ENCODE peak calls at places on chromosome 18, in nine cellular contexts. One of them, this sample, is unnamed.

GRCh38 chr18:11005528-11005927 is 143.8 kb downstream of the PIEZO2 start:
- DNase-seq in PC-3: peak; percentile 10
- DNase-seq in right cardiac atrium: no peak
- DNase-seq in mesendoderm: peak; percentile 71
- DNase-seq in cardiac fibroblast: peak; percentile 96
- DNase-seq in bronchial epithelial cell: peak; percentile 84
- DNase-seq in NB4: no peak
- DNase-seq in tibial artery: no peak
- DNase-seq in fibroblast of the aortic adventitia: peak; percentile 92
- DNase-seq in this sample: no peak

GRCh38 chr18:79392226-79392625 is 3.5 kb upstream of the NFATC1 start:
- DNase-seq in PC-3: no peak
- DNase-seq in right cardiac atrium: no peak
- DNase-seq in mesendoderm: no peak
- DNase-seq in cardiac fibroblast: no peak
- DNase-seq in bronchial epithelial cell: no peak
- DNase-seq in NB4: no peak
- DNase-seq in tibial artery: peak; percentile 60
- DNase-seq in fibroblast of the aortic adventitia: no peak
- DNase-seq in this sample: no peak

GRCh38 chr18:63869374-63869773 is 18.1 kb upstream of the SERPINB2 start:
- DNase-seq in PC-3: no peak
- DNase-seq in right cardiac atrium: no peak
- DNase-seq in mesendoderm: no peak
- DNase-seq in cardiac fibroblast: peak; percentile 70
- DNase-seq in bronchial epithelial cell: peak; percentile 88
- DNase-seq in NB4: no peak
- DNase-seq in tibial artery: no peak
- DNase-seq in fibroblast of the aortic adventitia: peak; percentile 73
- DNase-seq in this sample: peak; percentile 48

GRCh38 chr18:286515-287310 is 18.9 kb upstream of the THOC1 start:
- DNase-seq in PC-3: peak; percentile 38
- DNase-seq in right cardiac atrium: no peak
- DNase-seq in mesendoderm: no peak
- DNase-seq in cardiac fibroblast: peak; percentile 63
- DNase-seq in bronchial epithelial cell: peak; percentile 4
- DNase-seq in NB4: peak; percentile 33
- DNase-seq in tibial artery: no peak
- DNase-seq in fibroblast of the aortic adventitia: peak; percentile 69
- DNase-seq in this sample: no peak

GRCh38 chr18:47528343-47528742 is 276.9 kb upstream of the SKOR2 start:
- DNase-seq in PC-3: no peak
- DNase-seq in right cardiac atrium: no peak
- DNase-seq in mesendoderm: no peak
- DNase-seq in cardiac fibroblast: no peak
- DNase-seq in bronchial epithelial cell: no peak
- DNase-seq in NB4: peak; percentile 60
- DNase-seq in tibial artery: no peak
- DNase-seq in fibroblast of the aortic adventitia: no peak
- DNase-seq in this sample: no peak

GRCh38 chr18:39660141-39660540 is 2094.5 kb upstream of the CELF4 start:
- DNase-seq in PC-3: peak; percentile 6
- DNase-seq in right cardiac atrium: no peak
- DNase-seq in mesendoderm: no peak
- DNase-seq in cardiac fibroblast: no peak
- DNase-seq in bronchial epithelial cell: peak; percentile 59
- DNase-seq in NB4: no peak
- DNase-seq in tibial artery: no peak
- DNase-seq in fibroblast of the aortic adventitia: no peak
- DNase-seq in this sample: no peak

GRCh38 chr18:52636536-52636935 is 296.5 kb downstream of the DCC start:
- DNase-seq in PC-3: no peak
- DNase-seq in right cardiac atrium: no peak
- DNase-seq in mesendoderm: peak; percentile 61
- DNase-seq in cardiac fibroblast: no peak
- DNase-seq in bronchial epithelial cell: no peak
- DNase-seq in NB4: peak; percentile 4
- DNase-seq in tibial artery: no peak
- DNase-seq in fibroblast of the aortic adventitia: no peak
- DNase-seq in this sample: no peak

GRCh38 chr18:27394687-27395086 is 209.6 kb upstream of the CHST9 start:
- DNase-seq in PC-3: no peak
- DNase-seq in right cardiac atrium: no peak
- DNase-seq in mesendoderm: no peak
- DNase-seq in cardiac fibroblast: no peak
- DNase-seq in bronchial epithelial cell: no peak
- DNase-seq in NB4: no peak
- DNase-seq in tibial artery: no peak
- DNase-seq in fibroblast of the aortic adventitia: no peak
- DNase-seq in this sample: no peak

GRCh38 chr18:39235118-39235719 is 1669.6 kb upstream of the CELF4 start:
- DNase-seq in PC-3: no peak
- DNase-seq in right cardiac atrium: no peak
- DNase-seq in mesendoderm: no peak
- DNase-seq in cardiac fibroblast: no peak
- DNase-seq in bronchial epithelial cell: no peak
- DNase-seq in NB4: no peak
- DNase-seq in tibial artery: no peak
- DNase-seq in fibroblast of the aortic adventitia: no peak
- DNase-seq in this sample: no peak

GRCh38 chr18:59954746-59955145 is 55.0 kb downstream of the PMAIP1 start:
- DNase-seq in PC-3: peak; percentile 76
- DNase-seq in right cardiac atrium: no peak
- DNase-seq in mesendoderm: no peak
- DNase-seq in cardiac fibroblast: peak; percentile 10
- DNase-seq in bronchial epithelial cell: peak; percentile 71
- DNase-seq in NB4: no peak
- DNase-seq in tibial artery: no peak
- DNase-seq in fibroblast of the aortic adventitia: peak; percentile 51
- DNase-seq in this sample: no peak

GRCh38 chr18:907171-907879 is 2.7 kb downstream of the ADCYAP1 start:
- DNase-seq in PC-3: peak; percentile 18
- DNase-seq in right cardiac atrium: peak; percentile 18
- DNase-seq in mesendoderm: peak; percentile 43
- DNase-seq in cardiac fibroblast: no peak
- DNase-seq in bronchial epithelial cell: no peak
- DNase-seq in NB4: no peak
- DNase-seq in tibial artery: no peak
- DNase-seq in fibroblast of the aortic adventitia: no peak
- DNase-seq in this sample: peak; percentile 46

GRCh38 chr18:34400837-34401236 is 176.1 kb upstream of the NOL4 start:
- DNase-seq in PC-3: no peak
- DNase-seq in right cardiac atrium: no peak
- DNase-seq in mesendoderm: no peak
- DNase-seq in cardiac fibroblast: no peak
- DNase-seq in bronchial epithelial cell: no peak
- DNase-seq in NB4: no peak
- DNase-seq in tibial artery: no peak
- DNase-seq in fibroblast of the aortic adventitia: no peak
- DNase-seq in this sample: no peak

GRCh38 chr18:34399892-34400291 is 175.2 kb upstream of the NOL4 start:
- DNase-seq in PC-3: no peak
- DNase-seq in right cardiac atrium: no peak
- DNase-seq in mesendoderm: no peak
- DNase-seq in cardiac fibroblast: no peak
- DNase-seq in bronchial epithelial cell: no peak
- DNase-seq in NB4: no peak
- DNase-seq in tibial artery: no peak
- DNase-seq in fibroblast of the aortic adventitia: no peak
- DNase-seq in this sample: no peak

GRCh38 chr18:34397286-34397896 is 172.7 kb upstream of the NOL4 start:
- DNase-seq in PC-3: no peak
- DNase-seq in right cardiac atrium: no peak
- DNase-seq in mesendoderm: no peak
- DNase-seq in cardiac fibroblast: no peak
- DNase-seq in bronchial epithelial cell: no peak
- DNase-seq in NB4: no peak
- DNase-seq in tibial artery: no peak
- DNase-seq in fibroblast of the aortic adventitia: no peak
- DNase-seq in this sample: no peak

GRCh38 chr18:34401775-34402174 is 177.1 kb upstream of the NOL4 start:
- DNase-seq in PC-3: no peak
- DNase-seq in right cardiac atrium: no peak
- DNase-seq in mesendoderm: no peak
- DNase-seq in cardiac fibroblast: no peak
- DNase-seq in bronchial epithelial cell: no peak
- DNase-seq in NB4: no peak
- DNase-seq in tibial artery: no peak
- DNase-seq in fibroblast of the aortic adventitia: no peak
- DNase-seq in this sample: no peak
- H3K4me3 ChIP-seq in PC-3: no peak overlapping the region
- H3K4me3 ChIP-seq in right cardiac atrium: no peak overlapping the region
- H3K4me3 ChIP-seq in mesendoderm: no peak overlapping the region
- H3K4me3 ChIP-seq in cardiac fibroblast: no peak overlapping the region
- H3K4me3 ChIP-seq in bronchial epithelial cell: no peak overlapping the region
- H3K4me3 ChIP-seq in NB4: no peak overlapping the region
- H3K4me3 ChIP-seq in tibial artery: no peak overlapping the region
- H3K4me3 ChIP-seq in fibroblast of the aortic adventitia: no peak overlapping the region
- H3K4me3 ChIP-seq in this sample: no peak overlapping the region

GRCh38 chr18:29181151-29181901 is 1004.4 kb upstream of the CDH2 start:
- DNase-seq in PC-3: peak; percentile 78
- DNase-seq in right cardiac atrium: peak; percentile 16
- DNase-seq in mesendoderm: no peak
- DNase-seq in cardiac fibroblast: peak; percentile 91
- DNase-seq in bronchial epithelial cell: peak; percentile 82
- DNase-seq in NB4: no peak
- DNase-seq in tibial artery: no peak
- DNase-seq in fibroblast of the aortic adventitia: peak; percentile 98
- DNase-seq in this sample: no peak
- H3K4me3 ChIP-seq in PC-3: no peak overlapping the region
- H3K4me3 ChIP-seq in right cardiac atrium: no peak overlapping the region
- H3K4me3 ChIP-seq in mesendoderm: no peak overlapping the region
- H3K4me3 ChIP-seq in cardiac fibroblast: no peak overlapping the region
- H3K4me3 ChIP-seq in bronchial epithelial cell: no peak overlapping the region
- H3K4me3 ChIP-seq in NB4: no peak overlapping the region
- H3K4me3 ChIP-seq in tibial artery: no peak overlapping the region
- H3K4me3 ChIP-seq in fibroblast of the aortic adventitia: no peak overlapping the region
- H3K4me3 ChIP-seq in this sample: no peak overlapping the region

GRCh38 chr18:22174341-22175148 is 5.2 kb downstream of the GATA6 start:
- DNase-seq in PC-3: no peak
- DNase-seq in right cardiac atrium: no peak
- DNase-seq in mesendoderm: no peak
- DNase-seq in cardiac fibroblast: peak; percentile 62
- DNase-seq in bronchial epithelial cell: peak; percentile 59
- DNase-seq in NB4: no peak
- DNase-seq in tibial artery: no peak
- DNase-seq in fibroblast of the aortic adventitia: peak; percentile 67
- DNase-seq in this sample: no peak

GRCh38 chr18:22172594-22173049 is 3.2 kb downstream of the GATA6 start:
- DNase-seq in PC-3: no peak
- DNase-seq in right cardiac atrium: peak; percentile 33
- DNase-seq in mesendoderm: no peak
- DNase-seq in cardiac fibroblast: peak; percentile 49
- DNase-seq in bronchial epithelial cell: peak; percentile 25
- DNase-seq in NB4: no peak
- DNase-seq in tibial artery: no peak
- DNase-seq in fibroblast of the aortic adventitia: peak; percentile 48
- DNase-seq in this sample: peak; percentile 51

GRCh38 chr18:22171839-22172582 is 2.6 kb downstream of the GATA6 start:
- DNase-seq in PC-3: no peak
- DNase-seq in right cardiac atrium: peak; percentile 35
- DNase-seq in mesendoderm: no peak
- DNase-seq in cardiac fibroblast: peak; percentile 58
- DNase-seq in bronchial epithelial cell: no peak
- DNase-seq in NB4: no peak
- DNase-seq in tibial artery: no peak
- DNase-seq in fibroblast of the aortic adventitia: peak; percentile 62
- DNase-seq in this sample: peak; percentile 46

GRCh38 chr18:22173928-22174301 is 4.5 kb downstream of the GATA6 start:
- DNase-seq in PC-3: no peak
- DNase-seq in right cardiac atrium: no peak
- DNase-seq in mesendoderm: no peak
- DNase-seq in cardiac fibroblast: peak; percentile 48
- DNase-seq in bronchial epithelial cell: no peak
- DNase-seq in NB4: no peak
- DNase-seq in tibial artery: no peak
- DNase-seq in fibroblast of the aortic adventitia: peak; percentile 63
- DNase-seq in this sample: no peak

DNA sequence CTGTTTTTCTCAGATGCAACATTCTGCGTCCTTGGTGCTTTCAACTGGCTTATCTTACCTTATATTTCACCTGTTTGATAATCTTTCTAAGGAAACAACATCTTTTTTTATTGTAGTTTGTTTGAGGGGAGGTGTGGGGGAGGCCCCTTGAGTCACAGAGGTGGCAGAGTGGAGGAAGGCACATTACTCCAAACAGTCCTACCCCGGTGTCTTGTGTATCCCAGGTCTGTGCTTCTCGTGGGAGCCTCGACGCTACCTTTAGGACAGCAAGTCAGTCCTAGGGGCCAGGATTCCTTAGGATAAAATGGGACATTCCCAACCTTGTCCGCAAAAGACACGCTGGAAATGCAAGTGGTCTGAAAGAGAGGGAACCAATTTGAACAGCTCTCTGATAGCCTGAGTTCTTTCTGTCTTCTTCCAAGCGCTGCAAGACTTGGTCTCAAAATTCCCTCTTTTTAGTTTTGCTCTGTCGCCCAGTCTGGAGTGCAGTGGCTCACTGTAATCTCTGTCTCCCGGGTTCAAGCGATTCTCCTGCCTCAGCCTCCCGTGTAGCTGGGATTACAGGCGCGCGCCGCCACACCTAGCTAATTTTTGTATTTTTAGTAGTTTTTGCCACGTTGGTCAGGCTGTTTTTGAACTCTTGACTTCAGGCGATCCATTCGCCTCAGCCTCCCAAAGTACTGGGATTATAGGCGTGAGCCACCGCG is 4.0 kb downstream of the GATA6 start:
- DNase-seq in PC-3: no peak
- DNase-seq in right cardiac atrium: no peak
- DNase-seq in mesendoderm: no peak
- DNase-seq in cardiac fibroblast: peak; percentile 30
- DNase-seq in bronchial epithelial cell: peak; percentile 32
- DNase-seq in NB4: no peak
- DNase-seq in tibial artery: no peak
- DNase-seq in fibroblast of the aortic adventitia: peak; percentile 46
- DNase-seq in this sample: no peak
- H3K4me3 ChIP-seq in PC-3: peak overlapping the region; percentile 3
- H3K4me3 ChIP-seq in right cardiac atrium: peak overlapping the region; percentile 66
- H3K4me3 ChIP-seq in mesendoderm: peak overlapping the region; percentile 100
- H3K4me3 ChIP-seq in cardiac fibroblast: peak overlapping the region; percentile 66
- H3K4me3 ChIP-seq in bronchial epithelial cell: peak overlapping the region; percentile 58
- H3K4me3 ChIP-seq in NB4: no peak overlapping the region
- H3K4me3 ChIP-seq in tibial artery: peak overlapping the region; percentile 93
- H3K4me3 ChIP-seq in fibroblast of the aortic adventitia: peak overlapping the region; percentile 97
- H3K4me3 ChIP-seq in this sample: peak overlapping the region; percentile 79

DNA sequence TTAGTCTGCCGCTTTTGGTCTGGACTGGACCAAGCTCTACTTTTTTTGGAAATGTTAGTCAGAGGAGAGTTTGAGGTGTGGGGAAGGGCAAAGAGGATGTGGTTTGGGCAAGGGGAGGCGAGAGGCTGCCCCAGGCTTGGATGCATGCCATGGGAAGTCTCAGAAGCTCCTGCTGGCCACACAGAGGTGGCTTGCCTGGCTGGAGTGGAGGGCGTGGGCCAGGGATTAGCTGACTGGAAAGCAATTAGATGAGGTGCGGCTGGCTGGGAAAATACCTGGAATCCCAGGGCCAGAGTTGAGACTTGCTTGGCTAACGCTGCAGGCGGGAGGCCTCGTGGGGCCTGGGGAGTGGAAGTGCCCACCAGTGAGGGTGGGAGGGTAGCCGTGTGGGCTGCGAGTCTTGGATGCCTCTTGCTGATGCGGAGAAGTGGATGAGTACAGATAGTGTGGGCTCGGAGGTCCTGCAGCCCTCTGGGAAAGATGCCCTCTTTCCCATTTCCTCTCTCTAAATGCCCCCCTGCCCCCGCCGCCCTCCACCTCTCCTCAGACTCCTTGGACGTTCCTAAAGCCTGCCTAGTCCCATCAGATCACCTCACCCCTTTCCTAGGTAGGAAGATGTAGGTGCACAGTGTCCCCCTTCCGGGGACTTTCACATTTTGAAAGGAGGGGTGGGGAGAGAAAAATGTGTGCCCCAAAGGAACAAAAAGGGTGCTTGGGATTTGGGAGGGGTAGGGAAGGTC is 117.6 kb downstream of the SMAD7 start:
- DNase-seq in PC-3: peak; percentile 81
- DNase-seq in right cardiac atrium: peak; percentile 70
- DNase-seq in mesendoderm: peak; percentile 59
- DNase-seq in cardiac fibroblast: peak; percentile 81
- DNase-seq in bronchial epithelial cell: peak; percentile 87
- DNase-seq in NB4: peak; percentile 69
- DNase-seq in tibial artery: peak; percentile 83
- DNase-seq in fibroblast of the aortic adventitia: peak; percentile 76
- DNase-seq in this sample: peak; percentile 73
- H3K4me3 ChIP-seq in PC-3: peak overlapping the region; percentile 21
- H3K4me3 ChIP-seq in right cardiac atrium: no peak overlapping the region
- H3K4me3 ChIP-seq in mesendoderm: no peak overlapping the region
- H3K4me3 ChIP-seq in cardiac fibroblast: no peak overlapping the region
- H3K4me3 ChIP-seq in bronchial epithelial cell: no peak overlapping the region
- H3K4me3 ChIP-seq in NB4: no peak overlapping the region
- H3K4me3 ChIP-seq in tibial artery: peak overlapping the region; percentile 15
- H3K4me3 ChIP-seq in fibroblast of the aortic adventitia: no peak overlapping the region
- H3K4me3 ChIP-seq in this sample: peak overlapping the region; percentile 42